ENCODE peak calls at places on chromosomes 2 and 18, in ten cellular contexts. V, J, W, B, M, N, P, Y, K and U are unnamed samples. For H3K4me1, the result is how much of the 10 kb centered on the place peaks cover.

GRCh38 chr2:112149866-112150435 is 11.8 kb downstream of the FBLN7 start:
- DNase-seq in V (no peak), J (no peak), W (no peak), B (no peak), M (no peak), N (no peak), P (no peak), Y (peak), K (no peak), U (no peak)

GRCh38 chr2:129885735-129886134 is 93.7 kb upstream of the RAB6C start:
- DNase-seq in V (no peak), J (no peak), W (no peak), B (no peak), M (no peak), N (no peak), P (peak), Y (peak), K (no peak), U (peak)

GRCh38 chr2:156182132-156182531 is 150.4 kb downstream of the NR4A2 start:
- DNase-seq in V (peak), J (no peak), W (no peak), B (no peak), M (no peak), N (no peak), P (no peak), Y (no peak), K (no peak), U (no peak)

GRCh38 chr18:53909668-53910067 is 314.8 kb downstream of the MBD2 start:
- DNase-seq in V (peak), J (no peak), W (peak), B (no peak), M (no peak), N (no peak), P (no peak), Y (no peak), K (no peak), U (no peak)

GRCh38 chr18:76445741-76446232 is 49.3 kb downstream of the ZNF516 start:
- DNase-seq in V (no peak), J (no peak), W (no peak), B (no peak), M (peak), N (no peak), P (no peak), Y (peak), K (peak), U (no peak)

GRCh38 chr2:10900216-10901109 is 11.3 kb upstream of the KCNF1 start:
- DNase-seq in V (peak), J (peak), W (peak), B (no peak), M (no peak), N (no peak), P (no peak), Y (no peak), K (no peak), U (no peak)

GRCh38 chr18:14933049-14933851 is 185.3 kb downstream of the ANKRD30B start:
- DNase-seq in V (no peak), J (no peak), W (no peak), B (no peak), M (no peak), N (no peak), P (no peak), Y (no peak), K (no peak), U (no peak)

GRCh38 chr2:200158586-200159365 is 147.7 kb upstream of the SPATS2L start:
- DNase-seq in V (no peak), J (no peak), W (no peak), B (no peak), M (no peak), N (no peak), P (no peak), Y (no peak), K (no peak), U (no peak)

GRCh38 chr2:212228651-212229253 is 309.9 kb downstream of the ERBB4 start:
- DNase-seq in V (no peak), J (no peak), W (peak), B (no peak), M (no peak), N (no peak), P (no peak), Y (no peak), K (no peak), U (no peak)

GRCh38 chr2:152407204-152407721 is 72.3 kb downstream of the FMNL2 start:
- DNase-seq in V (no peak), J (no peak), W (peak), B (no peak), M (no peak), N (peak), P (peak), Y (no peak), K (peak), U (peak)

GRCh38 chr2:128496700-128497099 is 178.0 kb upstream of the HS6ST1 start:
- DNase-seq in V (no peak), J (no peak), W (no peak), B (no peak), M (no peak), N (no peak), P (no peak), Y (peak), K (no peak), U (no peak)

GRCh38 chr2:12120281-12121150 is 374.1 kb downstream of the LPIN1 start:
- DNase-seq in V (peak), J (no peak), W (peak), B (no peak), M (no peak), N (no peak), P (no peak), Y (no peak), K (no peak), U (no peak)

GRCh38 chr2:241850544-241851324 is 8.0 kb downstream of the PDCD1 start:
- DNase-seq in V (no peak), J (no peak), W (no peak), B (no peak), M (peak), N (no peak), P (no peak), Y (no peak), K (no peak), U (peak)

GRCh38 chr2:174608866-174609214 is 11.2 kb upstream of the WIPF1 start:
- DNase-seq in V (no peak), J (no peak), W (no peak), B (no peak), M (no peak), N (no peak), P (no peak), Y (no peak), K (no peak), U (no peak)

GRCh38 chr2:174609261-174609660 is 11.7 kb upstream of the WIPF1 start:
- DNase-seq in V (no peak), J (no peak), W (no peak), B (no peak), M (no peak), N (no peak), P (no peak), Y (no peak), K (no peak), U (no peak)

GRCh38 chr2:174611851-174612250 is 14.2 kb upstream of the WIPF1 start:
- DNase-seq in V (no peak), J (no peak), W (no peak), B (no peak), M (no peak), N (no peak), P (no peak), Y (no peak), K (no peak), U (no peak)

GRCh38 chr2:174611006-174611405 is 13.4 kb upstream of the WIPF1 start:
- DNase-seq in V (no peak), J (no peak), W (no peak), B (no peak), M (no peak), N (no peak), P (no peak), Y (no peak), K (no peak), U (no peak)

DNA sequence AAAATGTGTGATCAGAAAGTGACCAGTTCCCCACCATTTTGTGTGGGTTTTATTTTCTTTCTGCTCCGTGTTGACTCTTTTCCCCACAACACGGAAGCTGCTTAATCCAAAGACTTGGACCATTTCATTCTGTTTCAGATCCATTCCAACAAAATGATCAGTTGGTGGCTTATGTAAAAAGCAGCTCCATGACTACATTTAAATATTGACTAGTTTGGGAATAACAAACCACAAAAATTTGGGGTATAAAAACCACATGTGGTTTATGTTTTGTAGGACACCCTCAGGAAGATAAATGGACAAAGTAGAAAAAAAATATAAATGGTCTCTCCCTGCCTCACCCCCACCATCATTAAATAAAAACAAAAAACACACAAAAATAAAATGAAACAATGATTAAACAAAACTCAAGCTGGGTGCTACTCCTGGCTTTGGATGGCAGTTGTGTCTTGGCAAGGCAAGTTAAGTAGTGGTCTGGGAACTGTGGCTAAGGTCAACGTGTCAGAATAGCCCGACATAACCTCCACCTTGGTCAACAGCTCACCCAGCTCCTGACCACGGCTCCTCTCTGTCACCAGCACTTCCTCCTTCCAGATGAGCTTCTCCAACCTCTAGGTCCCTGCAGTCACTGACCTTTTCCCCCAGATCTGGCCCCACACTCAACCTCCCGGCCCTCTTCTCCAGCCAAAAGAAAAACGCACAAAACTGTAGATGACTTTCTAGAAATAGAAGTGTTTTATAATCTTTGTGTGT is 12.8 kb upstream of the WIPF1 start:
- DNase-seq in V (no peak), J (no peak), W (no peak), B (no peak), M (no peak), N (no peak), P (no peak), Y (no peak), K (no peak), U (no peak)
- H3K4me1 ChIP-seq in V (under half), J (under half), W (under half), B (half or more), M (under half), N (half or more), P (under half), Y (under half), K (under half), U (under half)

DNA sequence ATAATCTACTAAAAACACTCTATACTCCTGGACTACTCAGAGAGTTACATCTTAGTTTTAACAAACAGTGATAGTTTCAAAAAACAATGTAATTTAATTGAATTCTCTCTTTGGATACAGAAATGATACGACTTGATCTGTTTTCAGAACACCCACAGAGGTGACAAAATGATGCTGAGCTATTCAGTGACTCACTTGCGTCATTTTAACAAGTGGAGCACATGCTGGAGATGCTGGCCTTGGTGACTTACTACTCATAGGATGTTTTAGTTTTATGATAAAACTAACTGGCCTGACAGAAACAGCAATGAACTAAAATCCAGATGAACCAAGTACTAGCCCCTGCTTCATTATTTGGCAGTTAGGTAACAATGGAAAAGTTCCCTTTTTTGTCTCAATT is 101.3 kb upstream of the ITGB6 start:
- DNase-seq in V (no peak), J (no peak), W (peak), B (no peak), M (no peak), N (no peak), P (no peak), Y (no peak), K (no peak), U (no peak)
- H3K4me1 ChIP-seq in V (under half), J (under half), W (under half), B (under half), M (under half), N (under half), P (under half), Y (under half), K (under half), U (under half)

DNA sequence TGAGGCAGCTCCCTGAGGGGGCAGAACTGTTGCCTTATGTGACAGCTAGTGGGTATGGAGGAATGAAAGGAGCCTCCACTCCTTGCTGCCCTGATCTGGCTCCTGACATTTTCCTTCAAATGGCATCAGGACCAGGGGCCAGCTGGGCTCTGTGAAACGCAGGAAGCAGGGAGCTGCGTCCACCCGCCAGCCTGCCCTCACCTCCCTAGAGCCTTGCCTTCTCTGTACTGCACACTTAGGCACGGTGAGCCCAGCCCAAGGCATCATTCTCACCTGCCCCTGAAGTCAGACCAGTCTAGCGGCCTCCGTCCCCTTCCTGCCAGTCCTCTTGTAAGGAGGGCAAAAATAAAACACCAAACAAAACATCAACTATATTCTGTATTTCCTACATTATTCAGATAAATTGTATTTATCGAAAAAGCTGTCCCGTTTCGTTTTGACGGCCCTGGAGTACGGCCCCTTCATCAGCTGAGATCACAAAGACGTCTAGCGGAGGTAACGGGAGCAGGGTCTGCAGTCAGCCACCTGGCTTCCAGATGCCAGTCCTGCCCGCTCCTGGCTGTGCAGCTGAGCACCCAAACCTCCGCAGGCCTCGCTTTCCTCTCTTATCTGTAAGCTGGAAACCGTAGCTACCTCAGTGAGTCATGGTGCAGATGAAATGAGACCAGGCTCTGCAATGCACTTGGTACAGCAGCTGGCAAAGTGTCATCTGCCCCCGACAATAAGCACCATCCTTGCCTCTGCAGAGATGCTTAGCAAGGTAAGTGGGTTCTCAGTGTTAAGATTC is 6.9 kb upstream of the CTDP1 start:
- DNase-seq in V (no peak), J (no peak), W (peak), B (no peak), M (no peak), N (no peak), P (no peak), Y (no peak), K (no peak), U (no peak)
- H3K4me1 ChIP-seq in V (under half), J (under half), W (under half), B (under half), M (under half), N (under half), P (under half), Y (under half), K (under half), U (under half)

DNA sequence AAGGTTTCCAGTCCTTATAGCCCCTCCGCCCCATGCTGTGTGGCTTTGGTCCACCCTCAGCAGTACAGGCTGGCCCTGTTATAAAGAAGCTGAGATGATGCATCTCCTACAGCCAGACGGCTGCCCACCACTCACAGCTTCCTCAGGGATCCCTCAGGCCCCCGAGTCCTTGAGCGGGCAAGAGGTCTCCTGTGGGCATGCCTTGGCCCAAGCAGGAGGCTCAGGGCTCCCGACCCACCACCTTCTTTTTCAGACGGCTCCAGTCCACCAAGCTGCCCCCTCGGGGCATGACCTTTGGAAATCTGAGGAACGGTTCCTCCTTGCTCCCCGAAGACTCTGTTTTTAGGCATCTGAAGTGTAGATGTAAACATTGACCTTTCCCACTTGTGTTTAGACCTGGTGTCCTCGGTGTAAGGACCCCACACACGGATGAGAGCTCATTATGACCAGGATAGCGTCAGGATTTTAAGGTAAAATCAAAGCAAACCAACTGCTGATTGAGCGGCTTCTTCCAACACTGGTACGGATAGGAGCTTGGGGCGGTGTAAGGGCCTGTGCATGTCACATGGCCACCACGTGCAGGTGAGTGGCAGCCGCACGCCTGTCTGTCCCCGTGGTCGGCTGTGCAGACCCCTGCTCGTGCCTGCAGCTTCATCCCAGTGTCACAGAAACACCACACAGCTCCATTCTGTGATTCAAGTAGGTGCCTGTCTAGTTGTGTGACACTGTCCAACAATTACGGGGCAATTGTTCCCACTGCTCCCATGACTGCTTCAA is 74.8 kb downstream of the NDUFA10 start:
- DNase-seq in V (no peak), J (no peak), W (no peak), B (no peak), M (peak), N (no peak), P (no peak), Y (peak), K (no peak), U (no peak)
- H3K4me1 ChIP-seq in V (under half), J (under half), W (under half), B (under half), M (under half), N (under half), P (under half), Y (under half), K (under half), U (under half)

GRCh38 chr18:74288041-74288440 is 3.7 kb downstream of the CYB5A start:
- DNase-seq in V (no peak), J (no peak), W (no peak), B (no peak), M (no peak), N (no peak), P (no peak), Y (no peak), K (no peak), U (no peak)
- H3K4me1 ChIP-seq in V (half or more), J (under half), W (under half), B (under half), M (half or more), N (half or more), P (under half), Y (half or more), K (under half), U (under half)

DNA sequence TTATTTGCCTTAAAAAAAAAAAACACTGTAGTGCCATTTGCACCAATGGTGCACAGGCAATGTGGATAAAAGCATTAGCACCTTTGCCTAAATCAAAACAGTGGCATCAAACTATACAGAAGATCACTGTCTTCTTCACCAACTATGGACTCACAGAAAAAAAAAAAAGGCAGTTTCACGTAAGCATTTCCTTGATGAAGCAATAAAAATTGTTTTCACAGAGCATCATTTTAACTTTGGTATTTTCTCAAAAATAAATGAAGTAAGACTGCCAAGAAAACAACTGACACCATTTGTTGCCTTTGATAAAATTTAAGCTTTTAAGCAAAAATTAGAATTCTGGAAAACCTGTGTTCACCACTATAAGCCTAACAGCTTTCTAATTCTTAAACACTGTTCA is 21.2 kb downstream of the METTL8 start:
- DNase-seq in V (no peak), J (no peak), W (no peak), B (no peak), M (no peak), N (no peak), P (no peak), Y (no peak), K (no peak), U (no peak)
- H3K4me1 ChIP-seq in V (under half), J (under half), W (under half), B (under half), M (under half), N (under half), P (under half), Y (under half), K (under half), U (under half)

DNA sequence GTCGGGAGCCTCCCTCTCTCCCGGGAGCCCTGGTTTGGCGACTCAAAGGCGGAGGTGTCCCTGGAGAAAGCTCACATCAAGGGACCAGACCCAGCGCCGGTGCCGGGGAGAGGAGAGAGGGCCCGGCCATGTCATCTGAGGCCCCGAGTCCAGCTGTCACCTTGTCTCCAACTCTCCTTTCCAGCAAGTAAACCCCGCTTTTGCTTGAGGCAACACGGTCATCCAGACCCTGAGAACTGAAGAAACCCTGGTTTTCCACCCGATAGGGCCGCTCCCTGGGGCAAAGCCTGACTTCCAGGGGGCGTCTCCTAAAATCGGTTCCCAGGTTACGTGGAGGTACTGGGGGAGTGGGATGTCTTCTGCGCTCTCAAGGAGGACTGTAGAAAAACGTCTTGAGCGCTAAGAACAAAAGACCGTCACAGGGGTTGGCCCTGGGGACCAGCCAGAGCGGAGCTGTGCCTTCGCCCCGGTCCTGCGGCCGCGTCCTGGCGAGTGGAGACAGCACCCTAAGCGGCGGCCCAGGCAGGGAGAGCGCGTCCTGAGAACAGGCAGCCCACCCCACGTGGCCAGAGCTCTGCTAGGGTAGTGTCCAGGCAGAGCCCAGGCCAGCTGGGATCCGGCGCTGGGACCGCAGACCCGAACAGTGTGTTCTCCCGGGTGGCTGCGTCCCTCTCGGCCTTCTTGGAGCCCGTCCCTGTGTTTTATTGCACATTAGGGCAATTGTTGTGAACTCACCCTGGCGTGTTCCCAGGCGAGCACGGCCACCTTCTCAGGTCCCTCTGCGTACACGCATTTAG is 55.7 kb downstream of the TMEM18 start:
- DNase-seq in V (no peak), J (no peak), W (no peak), B (no peak), M (no peak), N (no peak), P (no peak), Y (no peak), K (no peak), U (peak)
- H3K4me1 ChIP-seq in V (under half), J (under half), W (under half), B (under half), M (under half), N (under half), P (under half), Y (under half), K (under half), U (under half)